ENCODE peak calls at places on chromosomes 7 and 10, in five cellular contexts. V, S, K, D and Q are unnamed samples. For H3K36me3 and H3K4me1, the result is how much of the 10 kb centered on the place peaks cover.

GRCh38 chr10:91162495-91163268 is 57.8 kb upstream of the PCGF5 start:
- DNase-seq in V (peak), S (peak), K (peak), D (peak), Q (peak)

GRCh38 chr10:22655312-22655973 is 58.9 kb downstream of the PIP4K2A start:
- DNase-seq in V (no peak), S (peak), K (no peak), D (no peak), Q (no peak)

GRCh38 chr7:32462451-32462850 is 27.7 kb downstream of the LSM5 start:
- DNase-seq in V (no peak), S (no peak), K (peak), D (no peak), Q (no peak)

GRCh38 chr7:113945018-113945938 is 26.5 kb upstream of the PPP1R3A start:
- DNase-seq in V (no peak), S (no peak), K (no peak), D (no peak), Q (no peak)

GRCh38 chr10:116069856-116070255 is 203.2 kb downstream of the GFRA1 start:
- DNase-seq in V (no peak), S (no peak), K (no peak), D (no peak), Q (no peak)

GRCh38 chr7:129655801-129656200 is 44.3 kb downstream of the NRF1 start:
- DNase-seq in V (no peak), S (no peak), K (no peak), D (no peak), Q (no peak)

GRCh38 chr10:43374194-43374593 is 2.8 kb downstream of the FXYD4 start:
- DNase-seq in V (no peak), S (no peak), K (no peak), D (peak), Q (no peak)

GRCh38 chr7:99975782-99976521 is at the start of gene AZGP1:
- DNase-seq in V (no peak), S (no peak), K (peak), D (peak), Q (no peak)

GRCh38 chr7:64799-65430 is 127.5 kb upstream of the FAM20C start:
- DNase-seq in V (no peak), S (no peak), K (no peak), D (no peak), Q (no peak)

GRCh38 chr10:94183666-94184264 is 179.0 kb downstream of the NOC3L start:
- DNase-seq in V (no peak), S (peak), K (no peak), D (no peak), Q (no peak)

GRCh38 chr10:114995468-114995867 is 57.5 kb downstream of the TRUB1 start:
- DNase-seq in V (no peak), S (peak), K (no peak), D (no peak), Q (no peak)

GRCh38 chr10:102669206-102670064 is 25.2 kb downstream of the TRIM8 start:
- DNase-seq in V (no peak), S (peak), K (peak), D (no peak), Q (no peak)

GRCh38 chr7:87202705-87203104 is 16.8 kb downstream of the TMEM243 start:
- DNase-seq in V (no peak), S (no peak), K (no peak), D (no peak), Q (no peak)

GRCh38 chr7:27175005-27175625 is 995 bp upstream of the HOXA10 start:
- DNase-seq in V (no peak), S (no peak), K (no peak), D (peak), Q (no peak)

GRCh38 chr7:5661941-5662340 is 119.5 kb downstream of the RNF216 start:
- DNase-seq in V (no peak), S (no peak), K (no peak), D (no peak), Q (no peak)

GRCh38 chr7:5643280-5643679 is 138.2 kb downstream of the RNF216 start:
- DNase-seq in V (peak), S (no peak), K (peak), D (peak), Q (peak)

GRCh38 chr10:52658112-52658511 is 114.5 kb downstream of the MBL2 start:
- DNase-seq in V (no peak), S (no peak), K (no peak), D (no peak), Q (no peak)

GRCh38 chr10:112953760-112954159 is 3.7 kb downstream of the TCF7L2 start:
- DNase-seq in V (no peak), S (peak), K (no peak), D (no peak), Q (no peak)

GRCh38 chr7:36137258-36137657 is 15.8 kb upstream of the EEPD1 start:
- DNase-seq in V (no peak), S (no peak), K (no peak), D (no peak), Q (no peak)

GRCh38 chr7:39811161-39811614 is 138.9 kb upstream of the CDK13 start:
- DNase-seq in V (no peak), S (peak), K (no peak), D (no peak), Q (no peak)

GRCh38 chr10:69866688-69867461 is 65.2 kb downstream of the COL13A1 start:
- DNase-seq in V (no peak), S (peak), K (peak), D (peak), Q (peak)

GRCh38 chr10:69865450-69865849 is 63.7 kb downstream of the COL13A1 start:
- DNase-seq in V (no peak), S (no peak), K (no peak), D (no peak), Q (no peak)

GRCh38 chr10:69864321-69864720 is 62.6 kb downstream of the COL13A1 start:
- DNase-seq in V (no peak), S (peak), K (no peak), D (no peak), Q (no peak)

GRCh38 chr10:69867699-69868558 is 66.2 kb downstream of the COL13A1 start:
- DNase-seq in V (no peak), S (no peak), K (no peak), D (peak), Q (peak)

DNA sequence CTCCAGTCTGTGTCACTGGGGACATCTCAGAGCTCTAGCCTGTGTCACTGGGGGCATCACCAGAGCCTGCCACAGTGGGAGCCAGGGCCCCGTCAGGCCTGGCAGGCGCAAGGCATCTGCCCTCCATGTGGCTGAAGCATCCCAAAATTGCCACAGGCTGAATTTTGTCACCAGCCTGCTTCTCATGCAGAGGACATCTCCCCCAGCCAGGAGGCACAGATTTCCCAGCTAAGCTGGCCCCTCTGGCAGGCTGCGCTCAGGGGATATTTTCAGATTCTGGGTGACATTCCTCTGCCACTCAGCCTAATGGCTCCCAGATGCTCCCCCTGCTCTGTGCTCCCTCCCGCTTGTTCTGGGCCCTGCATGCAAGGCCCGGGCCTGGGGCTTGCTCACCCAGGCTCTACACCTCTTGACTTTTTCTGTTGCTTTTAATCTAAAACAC is 64.6 kb downstream of the COL13A1 start:
- DNase-seq in V (no peak), S (no peak), K (no peak), D (no peak), Q (no peak)
- H3K4me3 ChIP-seq in V (no peak), S (no peak), K (no peak), D (no peak), Q (no peak)

GRCh38 chr7:135389971-135390370 is 119.9 kb downstream of the CNOT4 start:
- DNase-seq in V (no peak), S (no peak), K (no peak), D (no peak), Q (no peak)

GRCh38 chr7:135392701-135393100 is 117.2 kb downstream of the CNOT4 start:
- DNase-seq in V (no peak), S (no peak), K (no peak), D (no peak), Q (no peak)

GRCh38 chr7:135388616-135389015 is 121.3 kb downstream of the CNOT4 start:
- DNase-seq in V (no peak), S (no peak), K (no peak), D (no peak), Q (no peak)

GRCh38 chr7:135390829-135391228 is 119.1 kb downstream of the CNOT4 start:
- DNase-seq in V (no peak), S (no peak), K (peak), D (no peak), Q (no peak)

GRCh38 chr7:135391514-135391913 is 118.4 kb downstream of the CNOT4 start:
- DNase-seq in V (no peak), S (no peak), K (no peak), D (no peak), Q (no peak)
- H3K36me3 ChIP-seq in V (under half), S (under half), K (under half), D (under half), Q (under half)

GRCh38 chr10:79082035-79082373 is 13.2 kb downstream of the ZMIZ1 start:
- DNase-seq in V (no peak), S (no peak), K (no peak), D (no peak), Q (no peak)

GRCh38 chr10:79081353-79082034 is 12.7 kb downstream of the ZMIZ1 start:
- DNase-seq in V (no peak), S (peak), K (peak), D (no peak), Q (no peak)

GRCh38 chr10:79084972-79085597 is 16.3 kb downstream of the ZMIZ1 start:
- DNase-seq in V (no peak), S (no peak), K (no peak), D (peak), Q (peak)

GRCh38 chr10:79084012-79084971 is 15.5 kb downstream of the ZMIZ1 start:
- DNase-seq in V (no peak), S (peak), K (peak), D (peak), Q (peak)

DNA sequence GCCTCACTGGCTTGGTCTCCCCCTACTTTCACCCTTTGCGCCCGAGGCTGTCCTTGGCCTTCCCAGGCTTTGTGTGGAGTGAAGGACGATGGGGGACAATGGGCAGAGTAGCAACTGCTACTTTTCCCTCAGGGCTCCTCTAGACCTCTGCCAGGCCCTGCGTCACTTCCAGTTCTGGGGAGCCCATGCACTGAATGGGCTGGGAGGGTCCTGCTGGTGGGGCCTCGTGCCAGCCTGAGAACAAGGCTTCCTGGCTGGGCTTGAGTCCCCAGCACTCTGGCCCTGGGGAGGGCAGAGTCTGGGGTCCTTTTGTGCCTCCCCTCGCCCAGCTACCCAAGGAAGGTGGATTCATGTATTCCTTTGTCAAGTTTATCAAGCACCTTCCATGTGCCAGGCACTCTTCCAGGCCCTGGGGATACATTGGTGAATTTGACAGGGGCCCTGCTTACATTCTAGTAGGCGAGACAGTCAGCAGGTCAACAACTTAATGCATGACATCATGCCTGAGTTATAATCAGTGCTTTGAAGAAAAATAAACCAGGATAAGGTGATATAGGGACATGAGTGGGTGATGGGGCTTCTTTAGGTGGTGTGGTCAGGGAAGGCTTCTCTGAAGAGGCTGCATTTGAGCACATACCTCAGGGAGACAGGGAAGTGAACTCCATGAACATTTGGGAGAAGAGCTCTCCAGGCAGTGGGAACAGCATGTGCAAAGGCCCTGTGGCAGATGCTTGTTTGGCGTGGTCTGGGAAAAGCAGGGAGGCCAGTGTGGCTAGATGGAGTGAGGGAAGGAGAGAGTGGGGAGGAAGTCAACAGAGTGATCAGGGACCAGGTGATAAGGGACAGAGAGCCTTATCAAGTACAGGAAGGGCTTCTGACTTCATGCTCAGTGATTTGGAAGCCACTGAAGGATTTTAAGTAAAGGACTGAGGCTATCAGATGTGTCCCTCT is 14.1 kb downstream of the ZMIZ1 start:
- DNase-seq in V (no peak), S (peak), K (no peak), D (no peak), Q (no peak)
- H3K4me1 ChIP-seq in V (under half), S (half or more), K (half or more), D (half or more), Q (half or more)

DNA sequence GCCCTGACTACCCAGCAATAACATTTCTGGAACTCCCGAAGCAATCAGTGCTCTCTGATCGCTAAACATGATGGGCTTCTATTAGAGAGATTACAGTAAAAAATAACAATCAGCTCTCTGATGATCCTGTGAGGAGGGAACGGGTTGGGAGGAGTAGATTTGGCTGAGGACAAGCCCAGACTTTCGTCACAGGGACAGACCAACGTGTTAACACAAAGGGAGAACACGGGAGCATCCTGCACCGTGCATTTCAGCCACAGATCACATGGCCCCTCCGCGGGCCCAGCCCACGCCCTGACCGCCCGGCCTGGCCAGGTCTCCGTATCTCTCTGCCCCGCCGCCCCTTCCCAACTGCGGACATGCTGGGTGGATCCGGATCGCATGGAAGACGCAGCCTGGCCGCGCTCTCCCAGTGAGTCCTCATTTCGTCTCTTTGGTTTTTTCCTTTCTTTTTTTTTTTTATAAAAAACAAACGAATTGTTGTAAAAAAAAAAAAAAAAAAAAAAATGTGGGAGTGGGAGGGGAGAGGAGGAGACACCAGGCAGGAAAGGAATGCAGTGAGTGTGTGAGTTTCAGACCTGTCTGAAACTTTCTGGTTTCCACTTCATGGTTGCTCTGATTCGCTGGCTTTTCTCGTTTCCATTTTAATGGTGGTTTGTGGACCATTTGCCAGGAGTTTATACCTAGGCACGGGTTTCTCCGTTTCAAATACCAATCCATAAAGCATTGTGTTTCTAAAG is 94.9 kb upstream of the AGBL3 start:
- DNase-seq in V (no peak), S (peak), K (peak), D (peak), Q (no peak)
- H3K4me3 ChIP-seq in V (no peak), S (peak), K (peak), D (no peak), Q (peak)

GRCh38 chr7:151493083-151493482 is 26.6 kb downstream of the RHEB start:
- DNase-seq in V (no peak), S (no peak), K (no peak), D (no peak), Q (no peak)

GRCh38 chr7:151490706-151491105 is 29.0 kb downstream of the RHEB start:
- DNase-seq in V (no peak), S (no peak), K (no peak), D (no peak), Q (no peak)

GRCh38 chr7:151494569-151495284 is 25.0 kb downstream of the RHEB start:
- DNase-seq in V (no peak), S (no peak), K (no peak), D (no peak), Q (no peak)

GRCh38 chr7:151489498-151489897 is 30.2 kb downstream of the RHEB start:
- DNase-seq in V (no peak), S (no peak), K (no peak), D (no peak), Q (no peak)

GRCh38 chr7:151491859-151492258 is 27.8 kb downstream of the RHEB start:
- DNase-seq in V (no peak), S (peak), K (no peak), D (no peak), Q (no peak)
- H3K36me3 ChIP-seq in V (under half), S (under half), K (under half), D (under half), Q (under half)